ENCODE peak calls at places on chromosome 18, in five cellular contexts. T is PC-3, V is HL-60, L is adrenal gland, S is spleen. K is an unnamed sample. For H3K27me3, the result is how much of the 10 kb centered on the place peaks cover.

GRCh38 chr18:44771957-44772917 is 91.5 kb downstream of the SETBP1 start:
- DNase-seq in T (no peak), V (no peak), L (no peak), S (no peak), K (no peak)

GRCh38 chr18:28204154-28204553 is 27.2 kb upstream of the CDH2 start:
- DNase-seq in T (peak), V (no peak), L (no peak), S (no peak), K (peak)

GRCh38 chr18:13353424-13353823 is 134.9 kb downstream of the LDLRAD4 start:
- DNase-seq in T (no peak), V (peak), L (no peak), S (no peak), K (no peak)

GRCh38 chr18:69651243-69651642 is 250.6 kb downstream of the DOK6 start:
- DNase-seq in T (no peak), V (no peak), L (no peak), S (no peak), K (no peak)

GRCh38 chr18:23515911-23516546 is 12.7 kb downstream of the RMC1 start:
- DNase-seq in T (peak), V (peak), L (peak), S (peak), K (peak)

GRCh38 chr18:39037925-39038324 is 1472.3 kb upstream of the CELF4 start:
- DNase-seq in T (no peak), V (no peak), L (no peak), S (no peak), K (no peak)

GRCh38 chr18:394276-394996 is 106.1 kb downstream of the COLEC12 start:
- DNase-seq in T (no peak), V (no peak), L (no peak), S (no peak), K (no peak)

GRCh38 chr18:3931013-3931315 is 481.0 kb downstream of the TGIF1 start:
- DNase-seq in T (no peak), V (no peak), L (no peak), S (no peak), K (no peak)

GRCh38 chr18:25289040-25289631 is 62.8 kb downstream of the ZNF521 start:
- DNase-seq in T (peak), V (no peak), L (no peak), S (no peak), K (no peak)
- H3K27me3 ChIP-seq in T (under half), V (under half), L (under half), S (under half), K (under half)

DNA sequence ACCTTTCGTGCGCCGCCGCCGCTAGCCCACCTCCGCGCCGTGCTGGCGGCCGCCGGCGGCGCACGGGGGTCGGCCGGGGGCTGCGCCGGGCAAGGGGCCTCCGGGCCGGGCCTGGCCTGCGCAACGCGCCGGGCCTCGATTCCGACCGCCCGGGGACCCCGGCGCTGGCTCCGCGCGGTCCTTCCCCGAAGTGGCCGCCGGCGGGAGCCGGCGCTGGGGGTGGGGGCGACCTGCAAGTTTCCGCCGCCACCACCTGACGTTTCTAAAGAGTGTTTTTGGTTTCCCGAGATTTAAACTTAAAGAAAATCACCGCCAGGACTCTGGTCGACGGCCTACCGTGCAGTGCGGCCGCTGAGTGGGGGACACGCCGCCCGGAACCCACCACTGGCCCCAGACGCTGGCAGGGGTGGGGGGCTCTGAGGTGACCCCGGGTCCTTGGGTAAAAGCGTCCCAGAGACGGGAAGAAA is 3.8 kb upstream of the GATA6 start:
- DNase-seq in T (no peak), V (no peak), L (no peak), S (no peak), K (no peak)
- H3K27me3 ChIP-seq in T (under half), V (half or more), L (under half), S (half or more), K (under half)

GRCh38 chr18:50195689-50196088 is 742 bp upstream of the MYO5B start:
- DNase-seq in T (no peak), V (no peak), L (no peak), S (no peak), K (no peak)
- H3K27me3 ChIP-seq in T (under half), V (half or more), L (under half), S (half or more), K (half or more)

DNA sequence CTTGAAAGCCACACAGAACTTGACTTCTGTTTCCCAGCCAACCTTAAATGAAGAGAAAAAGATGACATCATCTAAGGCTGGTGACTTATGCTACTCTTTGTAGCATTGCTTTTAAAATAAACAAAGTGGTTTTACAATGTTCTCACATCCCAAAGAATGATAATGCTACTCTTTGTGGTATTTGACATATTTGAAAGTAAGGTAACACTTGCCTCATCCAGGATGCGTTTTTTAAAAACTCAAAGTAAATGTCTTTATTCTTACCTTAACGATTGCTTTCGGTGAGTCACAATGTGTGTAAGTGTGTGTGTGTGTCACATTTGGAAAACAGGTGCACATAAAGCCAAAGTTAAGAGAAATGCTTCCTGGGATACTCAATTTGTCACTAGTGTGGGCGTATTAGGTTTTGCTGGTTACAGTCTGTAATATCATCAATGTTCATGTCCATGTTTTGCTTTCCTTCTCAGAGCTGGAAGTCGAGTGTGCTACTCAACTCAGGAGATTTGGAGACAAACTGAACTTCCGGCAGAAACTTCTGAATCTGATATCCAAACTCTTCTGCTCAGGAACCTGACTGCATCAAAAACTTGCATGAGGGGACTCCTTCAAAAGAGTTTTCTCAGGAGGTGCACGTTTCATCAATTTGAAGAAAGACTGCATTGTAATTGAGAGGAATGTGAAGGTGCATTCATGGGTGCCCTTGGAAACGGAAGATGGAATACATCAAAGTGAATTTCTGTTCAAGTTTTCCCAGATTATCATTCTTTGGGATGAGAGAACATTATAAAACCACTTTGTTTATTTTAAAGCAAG is 2.6 kb downstream of the PMAIP1 start:
- DNase-seq in T (peak), V (no peak), L (no peak), S (no peak), K (peak)
- H3K27me3 ChIP-seq in T (under half), V (under half), L (under half), S (under half), K (under half)

GRCh38 chr18:79515331-79515730 is 119.6 kb downstream of the NFATC1 start:
- DNase-seq in T (no peak), V (no peak), L (peak), S (peak), K (no peak)
- H3K27me3 ChIP-seq in T (under half), V (under half), L (under half), S (under half), K (under half)

GRCh38 chr18:5709476-5710095 is 165.8 kb upstream of the EPB41L3 start:
- DNase-seq in T (no peak), V (no peak), L (no peak), S (no peak), K (no peak)

GRCh38 chr18:5704847-5705246 is 161.1 kb upstream of the EPB41L3 start:
- DNase-seq in T (no peak), V (no peak), L (no peak), S (no peak), K (no peak)

GRCh38 chr18:5710235-5710634 is 166.4 kb upstream of the EPB41L3 start:
- DNase-seq in T (no peak), V (no peak), L (no peak), S (no peak), K (no peak)

GRCh38 chr18:5707586-5707985 is 163.8 kb upstream of the EPB41L3 start:
- DNase-seq in T (no peak), V (no peak), L (no peak), S (no peak), K (no peak)

GRCh38 chr18:5705393-5705792 is 161.6 kb upstream of the EPB41L3 start:
- DNase-seq in T (no peak), V (no peak), L (no peak), S (no peak), K (no peak)
- H3K27me3 ChIP-seq in T (under half), V (under half), L (under half), S (under half), K (under half)

GRCh38 chr18:22427797-22428549 is 10.3 kb upstream of the CTAGE1 start:
- DNase-seq in T (no peak), V (no peak), L (no peak), S (no peak), K (no peak)
- H3K27me3 ChIP-seq in T (under half), V (under half), L (under half), S (under half), K (under half)

GRCh38 chr18:77250501-77250925 is 865 bp downstream of the GALR1 start:
- DNase-seq in T (no peak), V (no peak), L (no peak), S (no peak), K (no peak)

GRCh38 chr18:77249583-77250500 is at the start of gene GALR1:
- DNase-seq in T (no peak), V (no peak), L (no peak), S (no peak), K (no peak)

GRCh38 chr18:77251730-77252050 is 2.0 kb downstream of the GALR1 start:
- DNase-seq in T (no peak), V (no peak), L (no peak), S (no peak), K (no peak)

GRCh38 chr18:77248873-77249582 is 620 bp upstream of the GALR1 start:
- DNase-seq in T (no peak), V (no peak), L (no peak), S (no peak), K (no peak)

GRCh38 chr18:77250926-77251729 is 1.5 kb downstream of the GALR1 start:
- DNase-seq in T (no peak), V (no peak), L (no peak), S (no peak), K (no peak)
- H3K27me3 ChIP-seq in T (under half), V (half or more), L (under half), S (half or more), K (under half)

GRCh38 chr18:62521588-62521987 is 1.2 kb upstream of the ZCCHC2 start:
- DNase-seq in T (peak), V (no peak), L (no peak), S (no peak), K (no peak)
- H3K27me3 ChIP-seq in T (under half), V (under half), L (under half), S (under half), K (under half)

GRCh38 chr18:9711361-9712129 is 3.4 kb downstream of the RAB31 start:
- DNase-seq in T (no peak), V (no peak), L (no peak), S (no peak), K (no peak)
- H3K27me3 ChIP-seq in T (under half), V (under half), L (under half), S (under half), K (under half)